ENCODE peak calls at places on chromosomes 2 and 18, in four cellular contexts. P is uterus, Q is esophagus squamous epithelium, J is fibroblast of lung. X is an unnamed sample.
A peak's percentile ranks its signal among the peaks of the same experiment; 100 is the strongest.

GRCh38 chr2:124988794-124989193 is 963.7 kb downstream of the CNTNAP5 start:
- DNase-seq in P (no peak), Q (no peak), J (no peak), X (no peak)

GRCh38 chr2:100987974-100988373 is 14.1 kb upstream of the RPL31 start:
- DNase-seq in P (no peak), Q (no peak), J (no peak), X (no peak)

GRCh38 chr2:239711911-239712570 is 311.2 kb upstream of the HDAC4 start:
- DNase-seq in P (peak; percentile 3), Q (no peak), J (no peak), X (no peak)

GRCh38 chr2:2025803-2026202 is 281.5 kb upstream of the PXDN start:
- DNase-seq in P (no peak), Q (no peak), J (no peak), X (no peak)

GRCh38 chr18:13372405-13372995 is 153.9 kb downstream of the LDLRAD4 start:
- DNase-seq in P (no peak), Q (no peak), J (no peak), X (no peak)

GRCh38 chr2:1603059-1603458 is 141.3 kb downstream of the PXDN start:
- DNase-seq in P (no peak), Q (no peak), J (no peak), X (peak; percentile 57)

GRCh38 chr2:46248171-46248570 is 49.0 kb upstream of the EPAS1 start:
- DNase-seq in P (no peak), Q (no peak), J (no peak), X (no peak)

GRCh38 chr2:58427572-58428285 is 186.6 kb upstream of the FANCL start:
- DNase-seq in P (peak; percentile 13), Q (no peak), J (peak; percentile 60), X (no peak)

GRCh38 chr2:203714112-203714511 is 7.7 kb downstream of the CD28 start:
- DNase-seq in P (no peak), Q (no peak), J (no peak), X (no peak)

GRCh38 chr2:169082995-169083394 is 13.6 kb downstream of the DHRS9 start:
- DNase-seq in P (no peak), Q (no peak), J (no peak), X (no peak)

GRCh38 chr18:79603321-79604204 is 76.0 kb upstream of the CTDP1 start:
- DNase-seq in P (no peak), Q (no peak), J (no peak), X (no peak)

GRCh38 chr2:70509565-70509964 is 44.1 kb downstream of the TGFA start:
- DNase-seq in P (no peak), Q (no peak), J (no peak), X (no peak)

GRCh38 chr2:18924905-18925691 is 335.7 kb upstream of the NT5C1B start:
- DNase-seq in P (no peak), Q (no peak), J (peak; percentile 95), X (no peak)

GRCh38 chr2:218129756-218130155 is 3.9 kb downstream of the CXCR2 start:
- DNase-seq in P (no peak), Q (no peak), J (peak; percentile 49), X (no peak)

GRCh38 chr2:218128781-218129478 is 3.1 kb downstream of the CXCR2 start:
- DNase-seq in P (no peak), Q (no peak), J (no peak), X (no peak)

GRCh38 chr2:218127929-218128455 is 2.2 kb downstream of the CXCR2 start:
- DNase-seq in P (no peak), Q (no peak), J (no peak), X (no peak)

GRCh38 chr2:218130822-218131221 is 5.0 kb downstream of the CXCR2 start:
- DNase-seq in P (no peak), Q (no peak), J (no peak), X (no peak)

DNA sequence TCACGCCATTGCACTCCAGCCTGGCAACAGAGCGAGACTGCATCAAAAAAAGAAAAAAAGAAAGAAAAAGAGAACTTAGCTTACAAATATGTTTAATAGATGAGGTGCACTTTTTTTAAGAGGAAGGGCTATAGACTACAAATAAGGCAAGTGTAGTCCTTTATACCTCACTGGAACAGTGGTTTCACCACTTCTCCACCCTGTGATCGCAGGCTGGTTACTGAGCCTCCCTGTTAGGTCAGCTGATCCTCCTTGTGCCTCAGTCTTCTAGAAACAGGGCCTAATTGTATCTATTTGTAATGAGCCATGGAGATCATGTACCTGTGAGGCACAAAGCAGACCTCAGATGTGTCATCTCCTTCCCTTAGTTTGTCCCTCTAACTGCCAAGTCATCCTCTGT is 4.5 kb downstream of the CXCR2 start:
- DNase-seq in P (no peak), Q (no peak), J (no peak), X (no peak)
- TF ChIP-seq CTCF in P (no peak), Q (no peak), J (no peak), X (no peak)

GRCh38 chr2:235486729-235487128 is 7.1 kb upstream of the AGAP1 start:
- DNase-seq in P (no peak), Q (no peak), J (no peak), X (no peak)
- H3K36me3 ChIP-seq in P (no peaks in the 10 kb centered on the region), Q (no peaks in the 10 kb centered on the region), J (no peaks in the 10 kb centered on the region), X (no peaks in the 10 kb centered on the region)

GRCh38 chr2:9307505-9307904 is 100.9 kb downstream of the ASAP2 start:
- DNase-seq in P (no peak), Q (no peak), J (no peak), X (no peak)

GRCh38 chr2:9309147-9309546 is 102.5 kb downstream of the ASAP2 start:
- DNase-seq in P (no peak), Q (no peak), J (no peak), X (no peak)

GRCh38 chr2:9310390-9310789 is 103.8 kb downstream of the ASAP2 start:
- DNase-seq in P (peak; percentile 70), Q (no peak), J (peak; percentile 94), X (no peak)

GRCh38 chr2:9306910-9307309 is 100.3 kb downstream of the ASAP2 start:
- DNase-seq in P (no peak), Q (no peak), J (no peak), X (no peak)

GRCh38 chr2:9308186-9308955 is 101.8 kb downstream of the ASAP2 start:
- DNase-seq in P (no peak), Q (no peak), J (peak; percentile 72), X (no peak)
- H3K4me1 ChIP-seq in P (peaks cover 5% of the 10 kb centered on the region), Q (peaks cover 34% of the 10 kb centered on the region), J (peaks cover 18% of the 10 kb centered on the region), X (peaks cover 35% of the 10 kb centered on the region)

DNA sequence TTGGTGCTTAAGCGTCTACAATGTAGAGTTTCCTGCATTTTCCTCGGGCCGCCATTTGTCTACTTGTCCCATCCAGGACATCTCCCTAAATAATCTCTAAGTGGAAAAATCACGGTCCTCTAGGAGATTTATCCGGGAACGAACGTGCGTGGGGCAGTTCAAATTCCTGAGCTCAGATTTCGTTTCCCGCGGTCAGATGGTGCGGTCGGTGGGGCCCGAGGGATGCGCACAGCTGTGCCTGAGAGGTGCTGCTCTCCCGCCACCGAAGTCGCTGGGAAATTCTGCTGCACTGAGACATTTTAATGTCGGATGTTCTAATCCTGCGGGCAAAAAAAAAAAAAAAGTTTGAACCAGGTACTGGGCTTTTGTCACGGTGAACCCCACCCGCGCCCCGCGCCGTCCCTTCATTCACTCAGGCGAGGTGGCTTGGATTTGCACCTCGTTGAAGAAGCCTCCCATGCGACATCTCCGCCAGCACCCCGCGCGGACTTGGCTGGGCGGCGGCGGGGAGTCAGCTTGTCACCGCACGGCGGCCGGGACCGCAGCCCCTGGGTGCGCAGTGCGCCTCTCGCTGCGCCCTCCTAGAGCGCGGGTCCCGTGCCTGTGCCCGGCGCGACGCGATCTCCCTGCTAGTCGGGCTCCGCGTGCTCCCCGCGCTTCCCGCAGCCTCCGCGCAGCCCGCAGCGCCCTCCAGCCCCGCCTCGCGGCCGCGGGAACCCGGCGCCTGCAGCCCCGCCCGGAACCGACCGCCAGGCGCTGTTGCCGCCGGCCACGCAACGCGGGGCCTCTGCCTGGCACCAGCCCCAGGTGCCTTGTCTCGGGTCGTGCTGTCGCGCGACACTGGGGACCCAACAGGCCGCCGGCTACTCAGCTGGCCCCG is 192.0 kb upstream of the TCF4 start:
- DNase-seq in P (peak; percentile 47), Q (no peak), J (peak; percentile 46), X (no peak)
- TF ChIP-seq CTCF in P (peak; percentile 63), Q (no peak), J (no peak), X (peak; percentile 46)